ENCODE peak calls at places on chromosomes 7 and 10, in four cellular contexts. N, X, C and Q are unnamed samples.

GRCh38 chr7:124701955-124702354 is 63.6 kb downstream of the GPR37 start:
- DNase-seq in N (no peak), X (no peak), C (no peak), Q (no peak)

GRCh38 chr10:17616403-17617030 is 657 bp downstream of the HACD1 start:
- DNase-seq in N (peak; percentile 55), X (no peak), C (peak; percentile 62), Q (peak; percentile 89)

GRCh38 chr10:103881420-103882284 is 26.3 kb upstream of the SH3PXD2A start:
- DNase-seq in N (peak; percentile 80), X (no peak), C (no peak), Q (no peak)

GRCh38 chr7:1085910-1086421 is 1.9 kb upstream of the GPER1 start:
- DNase-seq in N (no peak), X (no peak), C (no peak), Q (no peak)

GRCh38 chr7:158811894-158812293 is 17.4 kb downstream of the ESYT2 start:
- DNase-seq in N (no peak), X (no peak), C (no peak), Q (no peak)

GRCh38 chr7:66952343-66953043 is 31.5 kb downstream of the TMEM248 start:
- DNase-seq in N (no peak), X (no peak), C (peak; percentile 66), Q (no peak)

GRCh38 chr10:30591249-30591670 is 38.3 kb downstream of the LYZL2 start:
- DNase-seq in N (peak; percentile 65), X (peak; percentile 11), C (peak; percentile 72), Q (no peak)

GRCh38 chr10:91604462-91604935 is 28.4 kb downstream of the PPP1R3C start:
- DNase-seq in N (no peak), X (no peak), C (peak; percentile 38), Q (no peak)

GRCh38 chr7:131027287-131027773 is 293.3 kb upstream of the KLF14 start:
- DNase-seq in N (peak; percentile 61), X (no peak), C (peak; percentile 39), Q (no peak)